ENCODE peak calls at places on chromosomes 3 and 15, in six cellular contexts. L is neural crest cell; M is CD8-positive, alpha-beta T cell; G is progenitor cell of endocrine pancreas; T is nephron progenitor cell; A is HL-60. D is an unnamed sample.

GRCh38 chr15:29270169-29270955 is 740 bp upstream of the NSMCE3 start:
- DNase-seq in L (no peak), T (no peak), G (no peak), A (no peak), M (peak), D (no peak)

GRCh38 chr3:155753038-155753647 is 8.3 kb upstream of the PLCH1 start:
- DNase-seq in L (no peak), A (peak), T (no peak), G (no peak), M (no peak), D (no peak)

GRCh38 chr3:154018100-154018696 is 103.0 kb upstream of the ARHGEF26 start:
- DNase-seq in A (peak), G (peak), M (peak), L (peak), T (peak), D (no peak)

GRCh38 chr15:42138411-42138810 is 18.0 kb downstream of the PLA2G4F start:
- DNase-seq in G (no peak), T (no peak), M (no peak), A (no peak), L (no peak), D (no peak)

GRCh38 chr3:187368251-187368733 is at the start of gene RTP4:
- DNase-seq in L (no peak), M (no peak), G (no peak), A (no peak), T (no peak), D (no peak)

GRCh38 chr3:73056365-73057150 is 4.9 kb upstream of the EBLN2 start:
- DNase-seq in G (no peak), L (no peak), A (no peak), T (no peak), M (no peak), D (no peak)

GRCh38 chr3:158447408-158447807 is 123.6 kb upstream of the MLF1 start:
- DNase-seq in T (no peak), G (no peak), A (no peak), L (no peak), M (no peak), D (no peak)

GRCh38 chr3:133135303-133135702 is 97.1 kb downstream of the TMEM108 start:
- DNase-seq in M (no peak), T (no peak), A (no peak), L (no peak), G (no peak), D (no peak)

GRCh38 chr3:11001020-11001657 is 8.6 kb downstream of the SLC6A1 start:
- DNase-seq in T (peak), L (peak), M (no peak), A (no peak), G (no peak), D (no peak)

GRCh38 chr3:159762981-159763465 is 225.6 kb upstream of the IL12A start:
- DNase-seq in T (peak), L (peak), M (no peak), A (peak), G (peak), D (peak)

GRCh38 chr3:159762238-159762637 is 226.4 kb upstream of the IL12A start:
- DNase-seq in G (no peak), T (no peak), M (no peak), L (no peak), A (no peak), D (no peak)

GRCh38 chr3:159765025-159765859 is 223.4 kb upstream of the IL12A start:
- DNase-seq in T (peak), G (peak), A (no peak), L (peak), M (no peak), D (no peak)

GRCh38 chr3:159764211-159765024 is 224.2 kb upstream of the IL12A start:
- DNase-seq in G (peak), M (no peak), L (peak), T (peak), A (no peak), D (no peak)

GRCh38 chr3:159763466-159764210 is 225.0 kb upstream of the IL12A start:
- DNase-seq in M (no peak), T (peak), L (peak), G (peak), A (no peak), D (no peak)
- TF ChIP-seq CTCF in M (no peak), T (no peak), L (peak), G (peak), A (no peak), D (no peak)

GRCh38 chr15:38251726-38252480 is 733 bp upstream of the SPRED1 start:
- DNase-seq in M (peak), G (peak), L (peak), A (peak), T (peak), D (peak)
- TF ChIP-seq CTCF in M (no peak), G (no peak), L (no peak), A (no peak), T (no peak), D (no peak)

GRCh38 chr15:78284758-78285157 is 14.7 kb downstream of the SKIC8 start:
- DNase-seq in M (no peak), T (no peak), A (no peak), L (no peak), G (no peak), D (no peak)
- TF ChIP-seq CTCF in M (no peak), T (no peak), A (no peak), L (peak), G (peak), D (peak)

GRCh38 chr3:150739200-150739863 is 23.6 kb downstream of the SIAH2 start:
- DNase-seq in L (no peak), M (no peak), A (no peak), G (no peak), T (no peak), D (no peak)

GRCh38 chr3:150739877-150740645 is 22.9 kb downstream of the SIAH2 start:
- DNase-seq in G (no peak), A (no peak), T (no peak), M (no peak), L (no peak), D (no peak)

GRCh38 chr3:150742141-150742523 is 20.8 kb downstream of the SIAH2 start:
- DNase-seq in T (no peak), L (no peak), A (no peak), G (no peak), M (no peak), D (no peak)

GRCh38 chr3:150741497-150742140 is 21.4 kb downstream of the SIAH2 start:
- DNase-seq in T (no peak), M (no peak), G (no peak), A (no peak), L (no peak), D (no peak)

GRCh38 chr3:150740733-150741496 is 22.1 kb downstream of the SIAH2 start:
- DNase-seq in G (no peak), A (no peak), T (no peak), M (no peak), L (no peak), D (no peak)
- TF ChIP-seq CTCF in G (no peak), A (no peak), T (no peak), M (no peak), L (no peak), D (no peak)

D was measured in CD14-positive monocyte.